ENCODE peak calls at places on chromosomes 5 and 9, in ten cellular contexts. G, S, D, Y, P, B, U, M, I and N are unnamed samples.

GRCh38 chr9:106535439-106535838 is 327.5 kb upstream of the ZNF462 start:
- DNase-seq in G (no peak), S (no peak), D (no peak), Y (no peak), P (no peak), B (no peak), U (no peak), M (no peak), I (no peak), N (no peak)

GRCh38 chr5:87541033-87541432 is 128.3 kb upstream of the CCNH start:
- DNase-seq in G (no peak), S (no peak), D (peak), Y (peak), P (peak), B (peak), U (peak), M (peak), I (no peak), N (peak)

GRCh38 chr5:133396187-133396621 is 216.1 kb downstream of the FSTL4 start:
- DNase-seq in G (no peak), S (no peak), D (no peak), Y (peak), P (no peak), B (no peak), U (no peak), M (no peak), I (no peak), N (no peak)

GRCh38 chr9:137064027-137064879 is 6.1 kb downstream of the SAPCD2 start:
- DNase-seq in G (peak), S (no peak), D (peak), Y (peak), P (no peak), B (peak), U (peak), M (peak), I (peak), N (no peak)

GRCh38 chr5:133727636-133728035 is 115.3 kb upstream of the FSTL4 start:
- DNase-seq in G (no peak), S (no peak), D (no peak), Y (no peak), P (no peak), B (no peak), U (no peak), M (no peak), I (no peak), N (no peak)

GRCh38 chr9:107807183-107807582 is 317.6 kb upstream of the KLF4 start:
- DNase-seq in G (no peak), S (peak), D (peak), Y (no peak), P (peak), B (no peak), U (no peak), M (peak), I (no peak), N (peak)

GRCh38 chr9:130680836-130681768 is 12.5 kb upstream of the EXOSC2 start:
- DNase-seq in G (peak), S (peak), D (peak), Y (no peak), P (peak), B (peak), U (peak), M (peak), I (peak), N (peak)

GRCh38 chr9:3043369-3043768 is 199.5 kb upstream of the PUM3 start:
- DNase-seq in G (no peak), S (peak), D (peak), Y (no peak), P (peak), B (no peak), U (no peak), M (peak), I (no peak), N (no peak)

GRCh38 chr5:111070272-111071134 is 1.0 kb upstream of the TSLP start:
- DNase-seq in G (no peak), S (peak), D (peak), Y (no peak), P (no peak), B (no peak), U (peak), M (no peak), I (no peak), N (no peak)

GRCh38 chr5:133746834-133747233 is 134.5 kb upstream of the FSTL4 start:
- DNase-seq in G (no peak), S (no peak), D (no peak), Y (peak), P (no peak), B (no peak), U (no peak), M (no peak), I (no peak), N (no peak)

GRCh38 chr5:116289276-116289675 is 204.5 kb downstream of the COMMD10 start:
- DNase-seq in G (no peak), S (no peak), D (no peak), Y (peak), P (no peak), B (no peak), U (no peak), M (no peak), I (no peak), N (no peak)

GRCh38 chr9:77451507-77451906 is 196.6 kb downstream of the GNA14 start:
- DNase-seq in G (no peak), S (no peak), D (no peak), Y (no peak), P (no peak), B (no peak), U (no peak), M (no peak), I (no peak), N (no peak)

GRCh38 chr9:36194326-36195000 is 3.7 kb downstream of the CLTA start:
- DNase-seq in G (no peak), S (no peak), D (no peak), Y (no peak), P (no peak), B (no peak), U (no peak), M (no peak), I (no peak), N (no peak)

GRCh38 chr9:16608906-16609305 is 261.6 kb downstream of the BNC2 start:
- DNase-seq in G (no peak), S (no peak), D (no peak), Y (no peak), P (no peak), B (no peak), U (no peak), M (no peak), I (no peak), N (no peak)

GRCh38 chr5:102295534-102296228 is 403 bp downstream of the SLCO4C1 start:
- DNase-seq in G (no peak), S (no peak), D (no peak), Y (no peak), P (no peak), B (no peak), U (no peak), M (no peak), I (no peak), N (no peak)

GRCh38 chr5:74409737-74410136 is 230.8 kb downstream of the ENC1 start:
- DNase-seq in G (no peak), S (no peak), D (no peak), Y (no peak), P (no peak), B (no peak), U (no peak), M (no peak), I (no peak), N (no peak)

GRCh38 chr5:140365282-140365681 is 5.3 kb downstream of the SLC4A9 start:
- DNase-seq in G (no peak), S (no peak), D (no peak), Y (no peak), P (no peak), B (no peak), U (no peak), M (no peak), I (no peak), N (no peak)

GRCh38 chr5:14915291-14915976 is 43.9 kb upstream of the ANKH start:
- DNase-seq in G (no peak), S (no peak), D (peak), Y (no peak), P (no peak), B (no peak), U (no peak), M (peak), I (no peak), N (no peak)

GRCh38 chr9:36488322-36488838 is 84.3 kb upstream of the MELK start:
- DNase-seq in G (no peak), S (no peak), D (no peak), Y (no peak), P (no peak), B (no peak), U (no peak), M (no peak), I (no peak), N (no peak)

GRCh38 chr9:132116583-132116982 is 36.9 kb upstream of the MED27 start:
- DNase-seq in G (no peak), S (no peak), D (no peak), Y (no peak), P (no peak), B (no peak), U (no peak), M (no peak), I (no peak), N (no peak)

GRCh38 chr5:179137643-179138567 is 77.7 kb downstream of the ZNF354C start:
- DNase-seq in G (no peak), S (no peak), D (no peak), Y (no peak), P (no peak), B (no peak), U (no peak), M (no peak), I (no peak), N (no peak)

GRCh38 chr5:119860463-119860862 is 231.1 kb downstream of the FAM170A start:
- DNase-seq in G (no peak), S (no peak), D (no peak), Y (no peak), P (no peak), B (no peak), U (no peak), M (no peak), I (no peak), N (no peak)

GRCh38 chr5:85109616-85110015 is 724.9 kb upstream of the EDIL3 start:
- DNase-seq in G (no peak), S (no peak), D (no peak), Y (no peak), P (no peak), B (no peak), U (no peak), M (no peak), I (no peak), N (no peak)